ENCODE peak calls at places on chromosomes 12 and 14, in four cellular contexts. One of them, this sample, is unnamed.

GRCh38 chr12:27823038-27823437 is 43.0 kb upstream of the MANSC4 start:
- DNase-seq in transverse colon: no peak
- DNase-seq in mucosa of descending colon: no peak
- DNase-seq in T-helper 9 cell: no peak
- DNase-seq in this sample: no peak

GRCh38 chr14:21088687-21089086 is 9.8 kb downstream of the ZNF219 start:
- DNase-seq in transverse colon: no peak
- DNase-seq in mucosa of descending colon: no peak
- DNase-seq in T-helper 9 cell: no peak
- DNase-seq in this sample: no peak

GRCh38 chr14:22554706-22555572 is 34.1 kb downstream of the DAD1 start:
- DNase-seq in transverse colon: no peak
- DNase-seq in T-helper 9 cell: no peak
- DNase-seq in mucosa of descending colon: no peak
- DNase-seq in this sample: no peak

GRCh38 chr12:59115526-59115925 is 195.2 kb upstream of the LRIG3 start:
- DNase-seq in T-helper 9 cell: no peak
- DNase-seq in transverse colon: no peak
- DNase-seq in mucosa of descending colon: no peak
- DNase-seq in this sample: no peak

GRCh38 chr12:130185455-130186100 is 23.3 kb downstream of the FZD10 start:
- DNase-seq in mucosa of descending colon: no peak
- DNase-seq in transverse colon: no peak
- DNase-seq in T-helper 9 cell: no peak
- DNase-seq in this sample: no peak

GRCh38 chr12:1803736-1804135 is 16.6 kb upstream of the LRTM2 start:
- DNase-seq in T-helper 9 cell: no peak
- DNase-seq in transverse colon: peak
- DNase-seq in mucosa of descending colon: peak
- DNase-seq in this sample: no peak

GRCh38 chr14:71048393-71048792 is 141.1 kb downstream of the PCNX1 start:
- DNase-seq in mucosa of descending colon: no peak
- DNase-seq in transverse colon: no peak
- DNase-seq in T-helper 9 cell: no peak
- DNase-seq in this sample: no peak

GRCh38 chr12:96395236-96395635 is 5.0 kb downstream of the CDK17 start:
- DNase-seq in T-helper 9 cell: no peak
- DNase-seq in mucosa of descending colon: no peak
- DNase-seq in transverse colon: no peak
- DNase-seq in this sample: no peak

This sample was measured in T-helper 1 cell.